ENCODE peak calls at places on chromosome 18, in eight cellular contexts. A, G, F, K, Z, U, T and J are unnamed samples.

GRCh38 chr18:77478619-77479018 is 229.0 kb downstream of the GALR1 start:
- DNase-seq in F (peak), T (no peak), Z (no peak), U (peak), A (no peak), G (no peak), K (no peak), J (no peak)

GRCh38 chr18:41466436-41467160 is 488.4 kb upstream of the PIK3C3 start:
- DNase-seq in A (no peak), F (no peak), Z (no peak), G (no peak), T (no peak), U (no peak), K (no peak), J (no peak)

GRCh38 chr18:63003899-63004298 is 288.6 kb downstream of the PHLPP1 start:
- DNase-seq in G (no peak), K (no peak), A (no peak), T (no peak), U (no peak), F (no peak), Z (no peak), J (no peak)

GRCh38 chr18:38087538-38087937 is 521.9 kb upstream of the CELF4 start:
- DNase-seq in Z (no peak), K (no peak), T (no peak), G (no peak), F (no peak), A (no peak), U (no peak), J (no peak)

GRCh38 chr18:11488175-11488574 is 121.2 kb upstream of the SLC35G4 start:
- DNase-seq in F (peak), U (no peak), Z (no peak), A (no peak), G (no peak), T (no peak), K (no peak), J (no peak)

GRCh38 chr18:5772271-5772670 is 123.1 kb downstream of the TMEM200C start:
- DNase-seq in A (no peak), U (no peak), F (no peak), Z (no peak), T (no peak), G (no peak), K (no peak), J (no peak)

GRCh38 chr18:30987479-30988241 is 54.9 kb downstream of the DSC3 start:
- DNase-seq in K (no peak), G (no peak), T (no peak), A (no peak), U (no peak), Z (no peak), F (peak), J (no peak)

GRCh38 chr18:9907867-9908266 is 5.9 kb upstream of the VAPA start:
- DNase-seq in F (no peak), A (no peak), T (no peak), K (no peak), Z (no peak), G (no peak), U (no peak), J (no peak)

GRCh38 chr18:32049393-32050161 is 31.0 kb downstream of the RNF125 start:
- DNase-seq in A (peak), T (peak), U (peak), K (peak), G (peak), Z (peak), F (no peak), J (peak)

GRCh38 chr18:39753178-39753577 is 2187.6 kb upstream of the CELF4 start:
- DNase-seq in K (no peak), U (no peak), T (no peak), A (no peak), Z (no peak), F (no peak), G (no peak), J (no peak)

GRCh38 chr18:76075777-76076176 is 419.3 kb downstream of the ZNF516 start:
- DNase-seq in F (no peak), U (no peak), G (no peak), A (no peak), K (no peak), T (no peak), Z (no peak), J (no peak)

GRCh38 chr18:3607309-3608098 is 157.5 kb downstream of the TGIF1 start:
- DNase-seq in A (no peak), K (no peak), U (no peak), Z (peak), T (no peak), F (no peak), G (no peak), J (no peak)

GRCh38 chr18:11310476-11311086 is 161.2 kb upstream of the PIEZO2 start:
- DNase-seq in A (no peak), Z (no peak), G (no peak), K (no peak), U (peak), T (peak), F (peak), J (no peak)

GRCh38 chr18:45793295-45793965 is 32.0 kb upstream of the SIGLEC15 start:
- DNase-seq in F (peak), A (no peak), T (no peak), K (no peak), U (peak), Z (no peak), G (no peak), J (no peak)

GRCh38 chr18:50172367-50172766 is 22.6 kb downstream of the MYO5B start:
- DNase-seq in T (no peak), U (no peak), F (no peak), K (no peak), A (no peak), G (no peak), Z (no peak), J (no peak)

GRCh38 chr18:3368193-3368592 is 81.8 kb upstream of the TGIF1 start:
- DNase-seq in U (peak), G (no peak), A (no peak), F (peak), K (no peak), T (no peak), Z (no peak), J (no peak)

GRCh38 chr18:75844102-75844604 is 416.6 kb upstream of the SMIM21 start:
- DNase-seq in U (no peak), T (no peak), F (no peak), Z (no peak), K (no peak), G (no peak), A (no peak), J (no peak)

GRCh38 chr18:34158881-34159690 is 65.6 kb downstream of the NOL4 start:
- DNase-seq in Z (peak), A (peak), G (no peak), K (no peak), U (peak), F (peak), T (no peak), J (no peak)

GRCh38 chr18:21031845-21032244 is 79.8 kb downstream of the ROCK1 start:
- DNase-seq in G (no peak), K (no peak), U (no peak), A (no peak), Z (no peak), T (no peak), F (no peak), J (no peak)

GRCh38 chr18:47417807-47418206 is 166.3 kb upstream of the SKOR2 start:
- DNase-seq in U (no peak), T (no peak), G (no peak), K (no peak), Z (no peak), A (no peak), F (no peak), J (no peak)

GRCh38 chr18:2981212-2981728 is 31.7 kb downstream of the LPIN2 start:
- DNase-seq in A (no peak), Z (no peak), K (no peak), G (no peak), U (peak), T (no peak), F (peak), J (no peak)

GRCh38 chr18:50454379-50455005 is 79.6 kb downstream of the SKA1 start:
- DNase-seq in K (no peak), A (no peak), T (no peak), G (no peak), F (no peak), U (peak), Z (no peak), J (no peak)

GRCh38 chr18:79121746-79122474 is 52.7 kb downstream of the ATP9B start:
- DNase-seq in A (no peak), G (no peak), K (no peak), T (no peak), U (no peak), Z (no peak), F (peak), J (no peak)

GRCh38 chr18:28269750-28270149 is 92.8 kb upstream of the CDH2 start:
- DNase-seq in F (no peak), G (no peak), Z (no peak), T (no peak), K (no peak), A (no peak), U (no peak), J (no peak)